ENCODE peak calls at places on chromosome 11, in four cellular contexts. E, L, Y and P are unnamed samples.

GRCh38 chr11:662689-663274 is 25.7 kb downstream of the DRD4 start:
- DNase-seq in Y (no peak), L (peak), E (peak), P (peak)

GRCh38 chr11:107988397-107989158 is 20.1 kb upstream of the CUL5 start:
- DNase-seq in Y (no peak), L (no peak), E (no peak), P (no peak)

GRCh38 chr11:69964247-69964643 is 113.9 kb upstream of the ANO1 start:
- DNase-seq in E (no peak), L (no peak), Y (no peak), P (no peak)

GRCh38 chr11:8442301-8442700 is 151.7 kb downstream of the STK33 start:
- DNase-seq in E (no peak), L (no peak), Y (peak), P (no peak)

GRCh38 chr11:102626686-102627085 is 1.6 kb upstream of the MMP20 start:
- DNase-seq in Y (no peak), L (no peak), E (peak), P (peak)

GRCh38 chr11:32422545-32422944 is 12.8 kb downstream of the WT1 start:
- DNase-seq in L (no peak), Y (no peak), E (no peak), P (no peak)

GRCh38 chr11:116946414-116946813 is 109.0 kb upstream of the APOA1 start:
- DNase-seq in Y (no peak), E (no peak), L (no peak), P (peak)

GRCh38 chr11:123176785-123177184 is 18.3 kb downstream of the CLMP start:
- DNase-seq in Y (no peak), E (no peak), L (no peak), P (no peak)

GRCh38 chr11:15864021-15864805 is 492.1 kb downstream of the SOX6 start:
- DNase-seq in E (no peak), Y (no peak), L (no peak), P (no peak)

GRCh38 chr11:14229472-14229871 is 129.5 kb downstream of the RRAS2 start:
- DNase-seq in E (no peak), Y (no peak), L (no peak), P (no peak)

GRCh38 chr11:76419896-76420295 is 24.9 kb upstream of the EMSY start:
- DNase-seq in Y (peak), E (no peak), L (no peak), P (no peak)